ENCODE peak calls at places on chromosome 1, in ten cellular contexts. K is NCI-H1930, M is EH, Q is NCI-H187, I is RWPE1, Y is mesothelial cell of epicardium, L is T-helper 9 cell, J is ACHN, P is T follicular helper cell, B is Right ventricle myocardium superior. Z is an unnamed sample.

GRCh38 chr1:53111073-53111556 is 31.3 kb downstream of the SLC1A7 start:
- DNase-seq in K (no peak), M (peak), Q (no peak), I (no peak), Y (no peak), L (no peak), J (no peak), P (no peak), B (no peak), Z (no peak)

GRCh38 chr1:245500546-245500945 is 345.8 kb downstream of the KIF26B start:
- DNase-seq in K (no peak), M (peak), Q (no peak), I (peak), Y (no peak), L (no peak), J (no peak), P (no peak), B (no peak), Z (no peak)

GRCh38 chr1:44733365-44733764 is 2.4 kb upstream of the RNU5D-1 start:
- DNase-seq in K (no peak), M (peak), Q (no peak), I (no peak), Y (no peak), L (no peak), J (no peak), P (no peak), B (no peak), Z (no peak)

GRCh38 chr1:158819461-158820443 is 11.4 kb upstream of the MNDA start:
- DNase-seq in K (no peak), M (no peak), Q (no peak), I (no peak), Y (no peak), L (no peak), J (no peak), P (no peak), B (no peak), Z (no peak)

GRCh38 chr1:43559714-43560113 is 29.0 kb downstream of the PTPRF start:
- DNase-seq in K (no peak), M (no peak), Q (no peak), I (no peak), Y (no peak), L (no peak), J (no peak), P (no peak), B (no peak), Z (no peak)

GRCh38 chr1:195867638-195868037 is 740.6 kb downstream of the KCNT2 start:
- DNase-seq in K (no peak), M (no peak), Q (no peak), I (no peak), Y (no peak), L (no peak), J (no peak), P (no peak), B (no peak), Z (no peak)

GRCh38 chr1:211548321-211549091 is 30.5 kb downstream of the SLC30A1 start:
- DNase-seq in K (no peak), M (no peak), Q (no peak), I (no peak), Y (no peak), L (no peak), J (no peak), P (peak), B (no peak), Z (no peak)

GRCh38 chr1:117657031-117657430 is 51.2 kb downstream of the TENT5C start:
- DNase-seq in K (no peak), M (peak), Q (no peak), I (peak), Y (no peak), L (no peak), J (peak), P (peak), B (no peak), Z (no peak)

GRCh38 chr1:111789077-111789476 is 33.4 kb downstream of the DDX20 start:
- DNase-seq in K (no peak), M (peak), Q (no peak), I (no peak), Y (no peak), L (no peak), J (no peak), P (no peak), B (no peak), Z (no peak)

GRCh38 chr1:107056426-107057196 is at the start of gene PRMT6:
- DNase-seq in K (peak), M (peak), Q (peak), I (peak), Y (peak), L (peak), J (peak), P (peak), B (peak), Z (peak)

GRCh38 chr1:100868364-100868995 is 26.2 kb downstream of the EXTL2 start:
- DNase-seq in K (no peak), M (peak), Q (no peak), I (peak), Y (no peak), L (no peak), J (peak), P (no peak), B (no peak), Z (no peak)

GRCh38 chr1:197982266-197982665 is 65.1 kb downstream of the LHX9 start:
- DNase-seq in K (no peak), M (peak), Q (no peak), I (no peak), Y (no peak), L (no peak), J (no peak), P (no peak), B (no peak), Z (no peak)

GRCh38 chr1:106037526-106037925 is 1018.9 kb upstream of the PRMT6 start:
- DNase-seq in K (no peak), M (no peak), Q (no peak), I (no peak), Y (no peak), L (no peak), J (no peak), P (no peak), B (no peak), Z (no peak)

GRCh38 chr1:9413877-9414213 is 121.2 kb downstream of the SPSB1 start:
- DNase-seq in K (no peak), M (peak), Q (no peak), I (no peak), Y (no peak), L (no peak), J (peak), P (no peak), B (peak), Z (no peak)

GRCh38 chr1:156503672-156504055 is 3.1 kb upstream of the MEF2D start:
- DNase-seq in K (no peak), M (peak), Q (no peak), I (no peak), Y (no peak), L (no peak), J (no peak), P (no peak), B (no peak), Z (no peak)

GRCh38 chr1:182520746-182521145 is 68.3 kb downstream of the RNASEL start:
- DNase-seq in K (no peak), M (no peak), Q (no peak), I (no peak), Y (no peak), L (no peak), J (no peak), P (no peak), B (no peak), Z (no peak)

GRCh38 chr1:86394416-86394815 is 1.7 kb downstream of the ODF2L start:
- DNase-seq in K (no peak), M (peak), Q (no peak), I (no peak), Y (no peak), L (no peak), J (no peak), P (no peak), B (no peak), Z (no peak)

GRCh38 chr1:24888061-24888970 is 41.8 kb downstream of the RUNX3 start:
- DNase-seq in K (no peak), M (no peak), Q (no peak), I (no peak), Y (no peak), L (no peak), J (no peak), P (no peak), B (no peak), Z (no peak)

GRCh38 chr1:7478797-7479499 is 292.1 kb upstream of the VAMP3 start:
- DNase-seq in K (no peak), M (peak), Q (peak), I (no peak), Y (no peak), L (no peak), J (no peak), P (no peak), B (peak), Z (no peak)

GRCh38 chr1:27007909-27008582 is 4.6 kb downstream of the TENT5B start:
- DNase-seq in K (no peak), M (peak), Q (no peak), I (no peak), Y (no peak), L (no peak), J (no peak), P (no peak), B (no peak), Z (no peak)

GRCh38 chr1:53690411-53690810 is 48.6 kb downstream of the GLIS1 start:
- DNase-seq in K (no peak), M (peak), Q (no peak), I (no peak), Y (no peak), L (no peak), J (no peak), P (no peak), B (no peak), Z (no peak)

Z was measured in naive thymus-derived CD8-positive, alpha-beta T cell.